ENCODE peak calls at places on chromosomes 12 and 14, in seven cellular contexts. G, H, N, L, B, Y and Z are unnamed samples. For H3K9me3, the result is how much of the 10 kb centered on the place peaks cover.

GRCh38 chr12:4700621-4701026 is 19.6 kb upstream of the GALNT8 start:
- DNase-seq in G (peak), H (no peak), N (no peak), L (peak), B (no peak), Y (no peak), Z (peak)

GRCh38 chr14:74516451-74517155 is 23.0 kb downstream of the ISCA2 start:
- DNase-seq in G (peak), H (no peak), N (peak), L (no peak), B (no peak), Y (no peak), Z (peak)

GRCh38 chr12:104137175-104137901 is 672 bp downstream of the NFYB start:
- DNase-seq in G (peak), H (peak), N (peak), L (no peak), B (peak), Y (peak), Z (peak)

GRCh38 chr12:120971299-120972180 is 6.8 kb upstream of the HNF1A start:
- DNase-seq in G (no peak), H (peak), N (no peak), L (no peak), B (peak), Y (no peak), Z (peak)

GRCh38 chr12:117072106-117072505 is 27.1 kb downstream of the TESC start:
- DNase-seq in G (no peak), H (no peak), N (no peak), L (no peak), B (no peak), Y (no peak), Z (no peak)

GRCh38 chr14:26841361-26841760 is 243.5 kb upstream of the NOVA1 start:
- DNase-seq in G (no peak), H (no peak), N (no peak), L (no peak), B (no peak), Y (no peak), Z (no peak)

GRCh38 chr14:24871302-24871701 is 178.6 kb downstream of the STXBP6 start:
- DNase-seq in G (no peak), H (no peak), N (no peak), L (no peak), B (no peak), Y (no peak), Z (no peak)

GRCh38 chr14:51479584-51480305 is 172.0 kb upstream of the FRMD6 start:
- DNase-seq in G (peak), H (no peak), N (no peak), L (no peak), B (no peak), Y (no peak), Z (no peak)

GRCh38 chr12:9872743-9873142 is 3.6 kb upstream of the CLEC2B start:
- DNase-seq in G (no peak), H (no peak), N (peak), L (no peak), B (no peak), Y (no peak), Z (no peak)

GRCh38 chr12:44875417-44875953 is 630 bp downstream of the NELL2 start:
- DNase-seq in G (no peak), H (peak), N (peak), L (no peak), B (no peak), Y (no peak), Z (no peak)

DNA sequence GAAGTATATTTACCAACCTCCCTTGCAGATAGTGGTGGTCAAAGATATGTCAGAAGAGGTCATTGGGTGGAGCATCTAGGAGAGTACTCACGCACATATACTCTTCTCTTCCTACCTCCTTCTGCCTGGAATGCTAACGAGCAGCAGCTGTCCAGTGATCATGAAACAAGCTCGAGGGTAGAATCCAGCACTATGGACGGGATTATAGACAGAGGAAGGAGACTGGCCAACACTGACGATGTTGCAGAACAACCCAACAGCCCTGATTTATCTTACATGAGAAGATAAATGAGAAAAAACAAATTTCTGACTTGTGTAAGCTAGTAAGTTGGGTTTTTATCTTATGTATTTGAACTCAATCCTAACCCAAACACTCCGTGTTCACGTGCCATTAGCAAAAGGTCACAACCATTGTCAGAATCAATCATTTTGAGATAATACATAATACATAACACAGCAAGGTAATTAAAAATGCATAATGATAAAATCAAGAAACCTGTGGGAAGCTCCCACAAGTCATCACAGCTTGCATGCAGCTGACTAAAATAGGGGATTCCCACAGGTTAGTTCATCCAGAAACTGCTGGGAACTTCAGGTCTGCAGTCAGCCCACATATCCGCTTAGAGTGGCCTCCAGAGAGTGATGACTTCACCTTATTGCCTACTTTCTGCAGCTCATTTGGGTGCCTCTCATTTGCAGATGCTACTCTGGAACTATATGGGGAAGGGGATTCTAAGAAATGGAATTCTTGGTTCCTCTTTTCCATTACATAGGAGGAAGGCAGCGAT is 36.3 kb upstream of the STK38L start:
- DNase-seq in G (no peak), H (no peak), N (no peak), L (no peak), B (no peak), Y (no peak), Z (no peak)
- TF ChIP-seq EP300 in G (no peak), H (peak), N (no peak), L (no peak), B (no peak), Y (no peak), Z (no peak)

GRCh38 chr12:133233006-133233405 is 2.7 kb downstream of the ANHX start:
- DNase-seq in G (no peak), H (no peak), N (no peak), L (no peak), B (no peak), Y (no peak), Z (no peak)

GRCh38 chr12:133234971-133235370 is 706 bp downstream of the ANHX start:
- DNase-seq in G (no peak), H (peak), N (no peak), L (no peak), B (no peak), Y (no peak), Z (no peak)

GRCh38 chr12:133233993-133234564 is 1.6 kb downstream of the ANHX start:
- DNase-seq in G (no peak), H (no peak), N (peak), L (no peak), B (no peak), Y (no peak), Z (no peak)

GRCh38 chr12:133227281-133227852 is 8.3 kb downstream of the ANHX start:
- DNase-seq in G (no peak), H (no peak), N (no peak), L (no peak), B (no peak), Y (no peak), Z (no peak)

GRCh38 chr12:133231001-133231400 is 4.7 kb downstream of the ANHX start:
- DNase-seq in G (no peak), H (no peak), N (no peak), L (no peak), B (no peak), Y (no peak), Z (no peak)
- H3K9me3 ChIP-seq in G (under half), H (under half), N (under half), L (half or more), B (half or more), Y (half or more), Z (under half)

GRCh38 chr14:33499687-33500086 is 451.2 kb downstream of the EGLN3 start:
- DNase-seq in G (no peak), H (no peak), N (no peak), L (no peak), B (no peak), Y (no peak), Z (no peak)
- TF ChIP-seq CTCF in G (no peak), H (no peak), N (no peak), L (no peak), B (no peak), Y (no peak), Z (no peak)

GRCh38 chr14:23103581-23103980 is 1.2 kb downstream of the CIROP start:
- DNase-seq in G (no peak), H (no peak), N (no peak), L (no peak), B (no peak), Y (no peak), Z (no peak)

GRCh38 chr14:23101986-23102625 is 2.7 kb downstream of the CIROP start:
- DNase-seq in G (no peak), H (no peak), N (no peak), L (no peak), B (no peak), Y (no peak), Z (no peak)

GRCh38 chr14:23101213-23101970 is 3.4 kb downstream of the CIROP start:
- DNase-seq in G (no peak), H (no peak), N (no peak), L (no peak), B (no peak), Y (no peak), Z (no peak)

GRCh38 chr14:23104070-23104590 is 659 bp downstream of the CIROP start:
- DNase-seq in G (no peak), H (no peak), N (no peak), L (no peak), B (no peak), Y (no peak), Z (no peak)

DNA sequence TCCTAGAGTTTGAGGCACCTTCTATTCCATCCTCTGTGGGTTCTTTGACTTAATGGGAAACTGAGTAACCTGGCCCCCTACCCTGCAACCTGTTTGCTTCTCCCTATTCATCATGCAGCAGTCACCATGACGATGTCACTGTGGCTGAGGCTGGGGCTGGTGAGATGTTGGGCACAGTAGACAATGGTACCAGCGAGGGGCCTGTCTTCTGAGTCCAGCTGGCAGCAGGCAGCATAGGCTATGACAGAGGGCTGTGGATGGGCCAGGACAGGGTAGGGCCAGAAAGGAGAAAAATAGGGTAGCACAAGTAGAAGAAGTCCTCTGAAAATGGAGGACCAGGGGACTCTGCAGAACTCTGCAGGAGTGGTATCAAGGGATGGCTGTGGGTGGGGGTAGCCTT is 2.0 kb downstream of the CIROP start:
- DNase-seq in G (peak), H (no peak), N (no peak), L (no peak), B (no peak), Y (no peak), Z (no peak)
- TF ChIP-seq EP300 in G (no peak), H (no peak), N (no peak), L (no peak), B (no peak), Y (no peak), Z (no peak)

DNA sequence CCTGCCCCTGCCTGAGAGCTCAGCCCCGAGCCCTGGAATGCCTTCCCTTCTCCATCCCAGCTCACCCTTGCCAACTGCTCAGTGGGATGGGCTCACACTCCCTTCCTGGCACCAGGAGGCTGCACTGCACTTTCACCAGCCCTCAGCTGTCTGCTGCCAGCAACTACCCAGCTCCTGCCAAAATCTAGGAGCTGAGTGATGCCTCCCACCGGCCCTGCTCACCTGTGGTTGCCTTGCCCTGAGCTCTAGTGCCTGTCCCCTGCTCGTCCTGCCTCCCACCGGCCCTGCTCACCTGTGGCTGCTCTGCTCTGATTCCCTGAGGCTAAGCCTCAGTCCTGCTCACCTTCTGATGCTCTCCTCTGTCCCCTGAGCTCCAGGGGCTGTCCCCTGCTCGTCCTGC is 119.8 kb downstream of the TMEM121 start:
- DNase-seq in G (no peak), H (no peak), N (peak), L (no peak), B (no peak), Y (no peak), Z (no peak)
- H3K9me3 ChIP-seq in G (under half), H (under half), N (under half), L (under half), B (under half), Y (under half), Z (under half)

DNA sequence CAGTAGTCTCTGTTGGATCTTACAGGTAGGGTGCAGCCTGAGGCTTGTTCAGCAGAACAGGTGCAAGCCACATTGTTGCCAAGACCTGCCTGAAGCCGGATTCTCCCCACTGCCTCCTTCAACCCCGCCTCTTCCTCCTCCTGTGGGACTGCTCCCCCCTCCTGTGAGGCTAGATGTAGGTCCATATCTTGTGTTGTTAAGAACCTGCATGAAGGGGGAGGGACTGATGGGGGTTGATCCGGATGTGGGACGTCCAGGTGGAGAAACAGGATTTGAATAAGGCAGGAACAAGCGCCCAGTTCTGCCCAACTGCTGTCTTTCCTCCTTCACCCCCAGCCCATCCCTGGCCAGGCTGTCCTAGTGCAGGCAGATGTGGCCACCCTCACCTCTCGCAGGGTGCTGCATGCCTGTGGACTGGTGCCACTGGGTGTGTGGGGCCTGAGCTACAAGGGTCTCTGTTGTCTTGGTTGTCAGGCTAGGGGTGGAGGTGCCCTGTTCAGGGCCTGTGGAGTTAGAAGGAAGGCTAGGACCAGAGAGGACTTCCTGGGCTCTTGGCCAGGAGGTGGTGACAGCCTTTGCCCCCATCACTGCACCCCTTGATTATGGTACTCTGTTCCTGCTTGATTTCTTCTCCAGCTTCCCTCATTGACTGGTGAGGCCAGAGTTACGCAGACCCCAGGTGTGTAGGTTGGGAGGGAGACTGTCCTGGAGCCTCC is 1.4 kb downstream of the NR4A1 start:
- DNase-seq in G (peak), H (no peak), N (no peak), L (no peak), B (no peak), Y (peak), Z (peak)
- TF ChIP-seq CTCF in G (no peak), H (no peak), N (no peak), L (no peak), B (no peak), Y (no peak), Z (no peak)

DNA sequence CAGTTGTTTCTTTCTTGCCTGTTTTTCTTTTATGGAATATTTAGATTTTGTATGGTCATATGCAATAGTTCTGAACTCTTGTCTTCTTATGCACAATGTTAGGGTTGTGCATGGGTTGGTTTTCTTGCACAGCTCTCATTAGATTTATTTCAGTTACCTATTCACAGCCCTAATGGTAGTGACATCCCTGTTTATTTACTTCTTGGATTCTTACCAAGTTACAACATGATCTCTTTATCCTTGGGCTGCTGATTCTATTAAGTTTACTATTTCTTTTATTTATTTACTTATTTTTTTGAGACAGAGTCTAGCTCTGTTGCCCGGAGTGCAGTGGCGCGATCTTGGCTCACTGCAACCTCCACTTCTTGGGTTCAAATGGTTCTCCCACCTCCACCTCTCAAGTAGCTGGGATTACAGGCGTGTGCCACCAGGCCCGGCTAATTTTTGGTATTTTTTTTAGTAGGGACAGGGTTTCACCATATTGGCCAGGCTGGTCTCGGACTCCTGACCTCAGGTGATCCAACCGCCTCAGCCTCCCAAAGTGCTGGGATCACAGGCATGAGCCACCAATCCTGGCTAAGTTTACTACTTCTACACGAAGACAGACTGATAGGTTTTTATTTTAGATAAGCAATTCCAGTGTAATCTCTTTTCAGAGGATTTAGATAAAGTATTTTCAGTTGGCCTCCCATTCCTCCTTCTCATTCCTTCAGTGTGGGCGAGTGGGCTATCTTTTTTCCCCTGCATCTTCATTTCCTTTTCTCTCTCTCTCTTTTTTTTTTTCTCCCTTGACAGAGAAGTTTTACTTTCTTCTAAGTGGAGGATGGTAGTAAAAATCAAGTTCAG is 395.1 kb upstream of the RGS6 start:
- DNase-seq in G (no peak), H (no peak), N (no peak), L (no peak), B (no peak), Y (no peak), Z (no peak)
- TF ChIP-seq EP300 in G (no peak), H (no peak), N (no peak), L (no peak), B (no peak), Y (no peak), Z (no peak)